ENCODE peak calls at places on chromosomes 7 and 10, in seven cellular contexts. G is endodermal cell; T is CD8-positive, alpha-beta memory T cell; K is heart left ventricle; I is Peyer's patch; F is AG04450; M is neuronal stem cell. Z is an unnamed sample. For H3K9me3, the result is how much of the 10 kb centered on the place peaks cover.

GRCh38 chr10:63819753-63820347 is 298.6 kb downstream of the REEP3 start:
- DNase-seq in M (peak), K (peak), I (peak), T (no peak), F (peak), G (peak), Z (no peak)

GRCh38 chr10:117860823-117861222 is 185.9 kb downstream of the RAB11FIP2 start:
- DNase-seq in K (no peak), T (no peak), M (no peak), G (no peak), I (no peak), F (no peak), Z (no peak)

GRCh38 chr10:98425511-98426352 is 10.8 kb upstream of the PYROXD2 start:
- DNase-seq in G (peak), F (no peak), K (no peak), M (peak), T (peak), I (peak), Z (no peak)

GRCh38 chr7:96495751-96496216 is 173.9 kb upstream of the SLC25A13 start:
- DNase-seq in I (no peak), F (no peak), K (no peak), M (no peak), T (no peak), G (no peak), Z (no peak)

GRCh38 chr7:24323961-24324480 is 40.0 kb downstream of the NPY start:
- DNase-seq in G (no peak), M (no peak), F (no peak), K (no peak), T (no peak), I (no peak), Z (no peak)

GRCh38 chr10:75857269-75857846 is 425.9 kb downstream of the LRMDA start:
- DNase-seq in K (no peak), T (no peak), M (no peak), I (no peak), G (no peak), F (no peak), Z (no peak)

GRCh38 chr7:70154521-70155180 is 556.4 kb downstream of the AUTS2 start:
- DNase-seq in I (no peak), M (no peak), K (no peak), F (no peak), T (no peak), G (no peak), Z (no peak)

GRCh38 chr10:33193057-33193866 is 141.2 kb downstream of the NRP1 start:
- DNase-seq in K (peak), M (peak), F (peak), T (peak), G (peak), I (peak), Z (peak)

GRCh38 chr10:100847440-100847839 is 65.3 kb upstream of the SLF2 start:
- DNase-seq in G (no peak), F (no peak), I (no peak), K (no peak), M (no peak), T (no peak), Z (no peak)

GRCh38 chr7:2958416-2959342 is 85.0 kb downstream of the CARD11 start:
- DNase-seq in F (no peak), K (no peak), M (no peak), I (peak), G (peak), T (no peak), Z (no peak)

GRCh38 chr10:124213881-124214523 is 120.6 kb upstream of the CHST15 start:
- DNase-seq in M (no peak), F (no peak), G (no peak), T (no peak), I (no peak), K (no peak), Z (no peak)

GRCh38 chr7:151697942-151698341 is 178.2 kb upstream of the RHEB start:
- DNase-seq in K (no peak), G (no peak), F (no peak), T (no peak), I (no peak), M (no peak), Z (no peak)

GRCh38 chr10:121596668-121597503 is 1.4 kb downstream of the FGFR2 start:
- DNase-seq in K (no peak), I (no peak), F (no peak), M (peak), G (peak), T (no peak), Z (no peak)

GRCh38 chr7:22110881-22111280 is 165.2 kb upstream of the CDCA7L start:
- DNase-seq in G (no peak), F (no peak), T (no peak), I (no peak), K (no peak), M (no peak), Z (no peak)

GRCh38 chr7:157667731-157668130 is 330.9 kb downstream of the DNAJB6 start:
- DNase-seq in T (no peak), F (no peak), G (no peak), K (no peak), I (no peak), M (no peak), Z (no peak)
- H3K9me3 ChIP-seq in T (under half), F (half or more), G (under half), K (under half), I (under half), M (under half), Z (under half)

GRCh38 chr7:71363223-71363622 is 231.3 kb downstream of the GALNT17 start:
- DNase-seq in F (no peak), G (no peak), K (no peak), I (no peak), M (no peak), T (no peak), Z (no peak)

GRCh38 chr7:71363627-71364026 is 231.7 kb downstream of the GALNT17 start:
- DNase-seq in M (no peak), G (no peak), I (no peak), T (no peak), F (no peak), K (no peak), Z (no peak)

GRCh38 chr7:71364559-71364958 is 232.6 kb downstream of the GALNT17 start:
- DNase-seq in I (no peak), F (no peak), K (no peak), G (no peak), T (no peak), M (no peak), Z (no peak)

GRCh38 chr7:71361633-71362032 is 229.7 kb downstream of the GALNT17 start:
- DNase-seq in T (no peak), M (no peak), F (no peak), I (no peak), K (no peak), G (peak), Z (no peak)
- H3K9me3 ChIP-seq in T (under half), M (under half), F (half or more), I (under half), K (under half), G (half or more), Z (under half)

GRCh38 chr7:64113981-64114380 is 68.7 kb downstream of the ZNF727 start:
- DNase-seq in G (no peak), M (no peak), K (no peak), F (no peak), I (no peak), T (no peak), Z (no peak)

GRCh38 chr7:64114791-64115190 is 69.6 kb downstream of the ZNF727 start:
- DNase-seq in M (no peak), T (no peak), F (no peak), I (no peak), G (no peak), K (no peak), Z (no peak)
- H3K9me3 ChIP-seq in M (under half), T (under half), F (half or more), I (under half), G (under half), K (under half), Z (under half)

GRCh38 chr10:15072358-15072757 is 16.2 kb downstream of the ACBD7 start:
- DNase-seq in M (no peak), T (no peak), G (no peak), F (no peak), I (no peak), K (no peak), Z (no peak)

GRCh38 chr10:15067154-15067553 is 21.4 kb downstream of the ACBD7 start:
- DNase-seq in I (no peak), K (no peak), F (no peak), M (no peak), G (no peak), T (no peak), Z (no peak)

GRCh38 chr10:15069230-15069629 is 19.3 kb downstream of the ACBD7 start:
- DNase-seq in M (no peak), T (no peak), F (no peak), K (no peak), I (no peak), G (no peak), Z (no peak)

GRCh38 chr10:15068802-15069201 is 19.8 kb downstream of the ACBD7 start:
- DNase-seq in F (no peak), T (no peak), G (no peak), I (no peak), K (no peak), M (no peak), Z (no peak)
- H3K9me3 ChIP-seq in F (under half), T (under half), G (under half), I (under half), K (under half), M (under half), Z (under half)

GRCh38 chr7:52936750-52937149 is 98.7 kb upstream of the POM121L12 start:
- DNase-seq in I (no peak), M (no peak), F (no peak), G (no peak), T (no peak), K (no peak), Z (no peak)
- H3K9me3 ChIP-seq in I (under half), M (under half), F (under half), G (under half), T (under half), K (under half), Z (under half)

GRCh38 chr7:158430308-158431034 is 157.2 kb downstream of the PTPRN2 start:
- DNase-seq in T (no peak), I (no peak), M (no peak), F (no peak), G (peak), K (no peak), Z (no peak)
- H3K9me3 ChIP-seq in T (under half), I (under half), M (under half), F (half or more), G (half or more), K (under half), Z (under half)

DNA sequence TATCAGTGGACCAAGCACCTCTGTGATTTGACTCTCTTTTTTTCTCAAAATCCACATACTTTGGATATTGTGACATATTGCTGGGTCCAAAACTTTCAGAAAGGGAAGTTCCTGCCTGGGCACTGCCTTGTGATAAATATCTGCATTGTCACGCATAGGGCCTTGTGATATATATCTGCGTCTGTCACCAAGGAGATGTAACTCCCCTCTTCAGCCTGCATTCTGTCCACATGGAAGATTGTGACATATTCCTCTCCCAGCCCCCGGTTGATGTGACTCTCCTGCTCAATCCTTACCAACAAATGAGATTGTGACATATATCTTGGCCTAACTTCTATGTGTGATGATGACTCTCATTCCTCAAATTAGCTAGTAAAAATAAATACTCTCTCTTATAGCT is 25.4 kb upstream of the ZNF107 start:
- DNase-seq in F (no peak), T (no peak), M (no peak), K (no peak), I (no peak), G (no peak), Z (no peak)
- H3K9me3 ChIP-seq in F (under half), T (under half), M (half or more), K (under half), I (under half), G (under half), Z (under half)

GRCh38 chr7:158190756-158191155 is 396.9 kb downstream of the PTPRN2 start:
- DNase-seq in T (no peak), M (no peak), K (no peak), I (no peak), F (no peak), G (no peak), Z (no peak)
- H3K9me3 ChIP-seq in T (under half), M (under half), K (under half), I (under half), F (half or more), G (half or more), Z (under half)

GRCh38 chr10:52486840-52487611 is 172.9 kb downstream of the DKK1 start:
- DNase-seq in I (no peak), F (peak), T (no peak), G (no peak), K (no peak), M (no peak), Z (no peak)
- H3K9me3 ChIP-seq in I (under half), F (under half), T (under half), G (under half), K (under half), M (under half), Z (under half)

GRCh38 chr7:98091523-98091922 is 15.1 kb upstream of the LMTK2 start:
- DNase-seq in F (no peak), K (no peak), G (no peak), M (no peak), I (no peak), T (no peak), Z (no peak)

GRCh38 chr7:98102170-98102569 is 4.5 kb upstream of the LMTK2 start:
- DNase-seq in K (no peak), G (no peak), F (no peak), T (no peak), M (no peak), I (no peak), Z (no peak)

GRCh38 chr7:98100088-98100487 is 6.6 kb upstream of the LMTK2 start:
- DNase-seq in M (no peak), G (no peak), I (no peak), F (no peak), T (no peak), K (no peak), Z (no peak)

GRCh38 chr7:98097042-98097645 is 9.5 kb upstream of the LMTK2 start:
- DNase-seq in I (no peak), M (no peak), T (no peak), F (no peak), G (no peak), K (no peak), Z (no peak)
- H3K9me3 ChIP-seq in I (under half), M (under half), T (under half), F (under half), G (under half), K (half or more), Z (under half)

Z was measured in T-helper 17 cell.